ENCODE peak calls at places on chromosomes 7 and 10, in five cellular contexts. M, D, U, X and R are unnamed samples.

GRCh38 chr7:141840708-141841107 is 577 bp downstream of the PRSS37 start:
- DNase-seq in X (no peak), M (no peak), D (no peak), U (no peak), R (no peak)

GRCh38 chr10:129743738-129744133 is 220.3 kb downstream of the EBF3 start:
- DNase-seq in D (no peak), X (no peak), U (no peak), M (no peak), R (peak)

GRCh38 chr7:157276731-157277562 is 59.9 kb upstream of the DNAJB6 start:
- DNase-seq in X (no peak), U (no peak), D (no peak), M (no peak), R (no peak)

GRCh38 chr7:21497072-21497471 is 45.8 kb upstream of the DNAH11 start:
- DNase-seq in M (no peak), D (no peak), X (no peak), U (no peak), R (no peak)

GRCh38 chr10:102501201-102502028 is 1.1 kb downstream of the ACTR1A start:
- DNase-seq in U (no peak), M (no peak), D (no peak), X (peak), R (no peak)

GRCh38 chr7:131745645-131746248 is 189.3 kb upstream of the PODXL start:
- DNase-seq in X (peak), D (no peak), U (no peak), M (no peak), R (peak)

GRCh38 chr10:103781329-103782061 is 73.9 kb downstream of the SH3PXD2A start:
- DNase-seq in X (peak), U (no peak), M (no peak), D (peak), R (no peak)

GRCh38 chr7:40680657-40681056 is 545.9 kb downstream of the SUGCT start:
- DNase-seq in U (no peak), X (peak), D (peak), M (no peak), R (no peak)

GRCh38 chr10:85515316-85515715 is 851.3 kb downstream of the GRID1 start:
- DNase-seq in D (no peak), M (no peak), U (no peak), X (no peak), R (no peak)

GRCh38 chr10:23283680-23284079 is 60.9 kb downstream of the C10orf67 start:
- DNase-seq in M (no peak), X (no peak), U (no peak), D (no peak), R (no peak)

GRCh38 chr7:100171840-100172239 is 3.4 kb upstream of the GAL3ST4 start:
- DNase-seq in X (no peak), M (no peak), U (no peak), D (no peak), R (peak)

GRCh38 chr7:6273917-6274630 is 1.6 kb upstream of the CYTH3 start:
- DNase-seq in M (no peak), U (no peak), D (no peak), X (no peak), R (no peak)

GRCh38 chr7:6273380-6273837 is 985 bp upstream of the CYTH3 start:
- DNase-seq in M (no peak), D (no peak), X (peak), U (no peak), R (no peak)

GRCh38 chr7:6271091-6271658 is 1.2 kb downstream of the CYTH3 start:
- DNase-seq in X (no peak), D (no peak), U (no peak), M (no peak), R (peak)

GRCh38 chr7:6272481-6273323 is at the start of gene CYTH3:
- DNase-seq in M (peak), D (peak), U (no peak), X (peak), R (peak)

DNA sequence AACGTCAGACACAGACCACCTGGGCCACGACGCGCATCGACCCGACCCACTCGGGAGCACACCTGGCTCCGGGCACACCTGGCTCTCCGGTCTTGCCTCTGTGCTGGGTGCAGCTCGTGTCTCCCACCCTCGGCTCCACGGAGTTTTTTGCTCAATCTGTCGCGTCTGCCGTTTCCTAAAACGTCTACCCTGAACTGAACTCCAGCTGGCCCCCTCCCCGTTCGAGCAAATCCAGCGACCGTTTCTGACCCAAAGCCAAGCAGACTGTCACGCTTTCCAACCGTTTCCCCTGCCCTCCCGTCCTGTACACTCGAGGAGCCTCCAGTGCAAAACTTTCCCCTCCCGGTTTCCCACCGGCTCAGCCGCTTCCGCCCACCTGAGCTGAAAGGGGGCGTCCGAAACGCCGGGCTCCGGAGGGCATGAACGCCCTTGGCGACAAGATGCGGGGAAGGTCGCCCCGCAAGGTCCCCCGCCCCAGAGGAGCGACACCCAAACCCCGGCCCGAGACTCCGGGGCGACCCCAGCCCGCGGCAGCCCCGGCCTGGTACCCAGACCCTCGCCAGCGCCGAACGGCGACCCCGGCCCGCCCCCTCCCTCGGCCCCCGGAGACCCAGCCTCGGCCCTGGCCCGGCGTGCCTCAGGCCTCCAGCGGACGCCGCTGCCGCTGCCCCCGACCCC is 591 bp downstream of the CYTH3 start:
- DNase-seq in M (no peak), X (no peak), D (peak), U (no peak), R (peak)
- TF ChIP-seq USF2 in M (no peak), X (no peak), D (no peak), U (no peak), R (no peak)

DNA sequence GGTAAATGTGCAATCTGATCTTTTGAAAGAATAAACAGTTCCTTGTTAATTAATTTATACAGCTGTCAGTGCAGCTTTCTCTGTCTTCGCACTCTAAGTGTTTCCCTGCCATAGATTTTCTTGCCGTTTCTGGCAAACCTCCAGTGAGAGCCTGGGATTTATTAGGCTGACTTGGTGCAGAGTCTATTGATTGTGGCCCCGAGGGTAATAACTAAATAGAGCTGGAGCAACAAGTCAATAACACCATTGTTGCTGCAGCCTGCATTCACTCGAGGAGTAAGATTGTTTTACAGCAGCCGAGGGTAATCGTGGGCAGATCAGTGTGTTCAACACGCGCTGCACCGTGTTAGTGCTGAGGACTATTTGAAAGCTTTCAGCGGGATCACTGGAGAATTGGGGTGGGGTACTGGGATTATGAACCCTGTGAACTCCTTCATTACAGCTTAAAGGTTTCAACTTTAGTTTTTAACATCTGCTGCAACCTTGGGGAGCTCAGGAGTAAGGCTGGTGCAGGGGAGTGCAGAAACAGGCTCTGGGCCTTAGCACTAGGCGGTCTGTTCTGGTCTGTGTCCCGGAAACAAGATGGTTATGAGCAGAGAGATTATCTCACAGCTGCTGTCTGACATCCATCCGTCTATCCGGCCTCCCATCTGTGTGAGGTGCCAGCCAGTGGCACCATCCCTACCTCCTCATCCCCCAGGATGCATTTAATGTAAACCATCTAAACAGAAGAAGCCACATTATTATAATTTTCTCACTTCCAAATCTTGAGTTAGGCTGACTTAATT is 174.0 kb upstream of the TCF7L2 start:
- DNase-seq in M (no peak), D (no peak), U (no peak), X (peak), R (no peak)
- TF ChIP-seq ATF2 in M (no peak), D (no peak), U (no peak), X (no peak), R (no peak)

DNA sequence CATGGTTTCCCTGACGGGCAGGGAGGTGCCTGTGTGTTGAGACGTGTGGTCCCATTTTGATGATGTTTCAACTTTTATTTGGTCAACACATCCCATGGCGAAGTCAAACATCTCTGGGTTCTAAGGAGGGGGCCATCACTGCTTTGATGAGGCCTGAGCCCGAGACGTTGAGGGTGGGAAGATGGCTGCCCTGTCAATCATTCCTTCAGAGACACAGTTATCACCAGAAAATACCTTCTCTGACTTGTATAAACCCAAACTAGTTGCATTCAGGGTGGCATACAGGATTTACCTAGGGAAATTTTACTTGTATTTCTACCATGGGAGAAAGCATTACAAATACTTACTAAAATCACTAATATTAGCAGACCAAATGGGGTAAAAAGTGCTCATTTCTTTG is 64.6 kb downstream of the VOPP1 start:
- DNase-seq in U (no peak), M (no peak), X (no peak), D (no peak), R (no peak)
- TF ChIP-seq USF2 in U (no peak), M (no peak), X (no peak), D (no peak), R (no peak)

DNA sequence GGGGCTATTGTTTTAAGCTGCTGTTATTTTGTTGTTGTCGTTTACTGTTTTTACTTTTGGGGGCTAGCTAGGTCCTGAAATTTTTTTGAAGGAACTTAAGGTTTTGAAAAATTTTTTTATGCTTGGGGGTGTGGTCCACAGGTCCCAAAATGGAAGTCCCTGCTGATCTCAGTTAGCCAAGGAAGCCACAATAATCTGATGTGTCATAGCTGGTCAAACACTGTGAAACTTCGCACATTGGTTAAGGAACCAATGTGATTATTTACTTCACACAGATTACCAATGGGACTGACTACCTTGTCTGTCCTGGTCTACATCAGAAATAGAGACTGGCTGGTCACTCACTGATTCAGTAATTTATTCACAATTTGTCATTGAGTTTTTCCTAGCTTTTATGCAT is 29.5 kb upstream of the HYCC1 start:
- DNase-seq in U (no peak), D (no peak), M (no peak), X (no peak), R (no peak)
- TF ChIP-seq ATF2 in U (no peak), D (no peak), M (no peak), X (no peak), R (no peak)

GRCh38 chr10:72273410-72274212 is at the start of gene DDIT4:
- DNase-seq in U (peak), D (peak), M (peak), X (peak), R (peak)
- TF ChIP-seq USF2 in U (no peak), D (peak), M (no peak), X (no peak), R (no peak)